ENCODE peak calls at places on chromosome 7, in eight cellular contexts. V, A, G, B, H, W, L and N are unnamed samples.

GRCh38 chr7:141866974-141867373 is 25.7 kb upstream of the PRSS37 start:
- DNase-seq in H (no peak), V (no peak), G (no peak), W (no peak), A (no peak), L (no peak), B (no peak), N (no peak)

GRCh38 chr7:100369105-100369504 is 4.2 kb upstream of the PILRA start:
- DNase-seq in H (peak), B (no peak), G (no peak), V (no peak), A (peak), W (no peak), L (no peak), N (peak)

GRCh38 chr7:25790261-25790660 is 361.7 kb upstream of the NFE2L3 start:
- DNase-seq in A (no peak), B (no peak), L (no peak), W (peak), V (no peak), G (no peak), H (no peak), N (no peak)

GRCh38 chr7:144439717-144440116 is 36.2 kb upstream of the NOBOX start:
- DNase-seq in V (no peak), L (no peak), H (no peak), A (no peak), W (peak), G (no peak), B (no peak), N (no peak)

GRCh38 chr7:12715372-12716133 is 28.1 kb downstream of the ARL4A start:
- DNase-seq in G (peak), W (peak), H (peak), A (peak), L (no peak), V (no peak), B (peak), N (peak)

GRCh38 chr7:105718511-105718925 is 137.2 kb upstream of the EFCAB10 start:
- DNase-seq in L (no peak), G (no peak), V (no peak), W (no peak), B (no peak), A (peak), H (no peak), N (no peak)

GRCh38 chr7:138233189-138233588 is 156.9 kb downstream of the AKR1D1 start:
- DNase-seq in L (no peak), W (no peak), H (no peak), B (no peak), G (no peak), A (no peak), V (no peak), N (no peak)

GRCh38 chr7:155361947-155362346 is 64.3 kb downstream of the INSIG1 start:
- DNase-seq in A (no peak), L (no peak), V (no peak), W (no peak), B (no peak), G (no peak), H (peak), N (no peak)

GRCh38 chr7:101996131-101996691 is 178.8 kb downstream of the CUX1 start:
- DNase-seq in A (no peak), G (no peak), B (no peak), H (no peak), W (no peak), V (no peak), L (no peak), N (no peak)

GRCh38 chr7:137923380-137923779 is 76.6 kb upstream of the DGKI start:
- DNase-seq in A (no peak), B (peak), V (no peak), L (no peak), W (no peak), G (peak), H (no peak), N (no peak)

GRCh38 chr7:91344911-91345310 is 80.7 kb downstream of the FZD1 start:
- DNase-seq in B (no peak), L (no peak), W (no peak), A (no peak), V (peak), G (no peak), H (no peak), N (no peak)

GRCh38 chr7:65796205-65796604 is 76.7 kb upstream of the VKORC1L1 start:
- DNase-seq in W (no peak), A (no peak), V (no peak), G (no peak), L (no peak), H (no peak), B (no peak), N (no peak)

GRCh38 chr7:117218700-117219099 is 104.2 kb downstream of the WNT2 start:
- DNase-seq in L (no peak), W (no peak), V (no peak), G (no peak), H (no peak), B (no peak), A (no peak), N (no peak)

GRCh38 chr7:5177060-5177459 is 13.0 kb upstream of the WIPI2 start:
- DNase-seq in L (peak), B (peak), W (peak), G (no peak), V (no peak), A (no peak), H (no peak), N (peak)

GRCh38 chr7:27179503-27180430 is 5.3 kb downstream of the HOXA11 start:
- DNase-seq in W (peak), A (peak), V (no peak), B (peak), L (peak), G (peak), H (peak), N (no peak)

GRCh38 chr7:64504581-64505120 is 58.2 kb downstream of the ZNF680 start:
- DNase-seq in G (no peak), B (no peak), H (no peak), L (no peak), W (peak), A (no peak), V (no peak), N (no peak)

GRCh38 chr7:20152511-20152910 is 64.7 kb downstream of the MACC1 start:
- DNase-seq in A (no peak), G (no peak), H (no peak), B (no peak), W (peak), L (no peak), V (peak), N (no peak)

GRCh38 chr7:42774436-42774835 is 137.4 kb downstream of the C7orf25 start:
- DNase-seq in H (no peak), W (no peak), V (no peak), B (no peak), G (no peak), A (no peak), L (no peak), N (no peak)

GRCh38 chr7:151231964-151232271 is 365 bp upstream of the CHPF2 start:
- DNase-seq in G (no peak), W (peak), A (no peak), L (no peak), B (no peak), H (no peak), V (no peak), N (no peak)

GRCh38 chr7:41891967-41892755 is 189.3 kb upstream of the INHBA start:
- DNase-seq in A (peak), V (no peak), G (no peak), B (no peak), L (no peak), W (no peak), H (no peak), N (no peak)

GRCh38 chr7:3432916-3433315 is 131.9 kb downstream of the SDK1 start:
- DNase-seq in A (no peak), L (no peak), V (no peak), W (no peak), H (no peak), B (peak), G (no peak), N (no peak)

GRCh38 chr7:116447436-116447835 is 52.1 kb upstream of the CAV2 start:
- DNase-seq in L (no peak), G (no peak), H (no peak), V (no peak), A (no peak), W (no peak), B (no peak), N (no peak)

GRCh38 chr7:57362868-57363267 is 87.1 kb upstream of the ZNF716 start:
- DNase-seq in A (no peak), W (no peak), G (no peak), L (no peak), B (no peak), H (no peak), V (no peak), N (peak)

GRCh38 chr7:40498933-40499332 is 364.1 kb downstream of the SUGCT start:
- DNase-seq in B (peak), H (no peak), A (no peak), V (no peak), W (no peak), G (no peak), L (no peak), N (no peak)

GRCh38 chr7:25726180-25726579 is 425.8 kb upstream of the NFE2L3 start:
- DNase-seq in V (no peak), B (no peak), L (peak), W (peak), G (no peak), A (no peak), H (no peak), N (no peak)